ENCODE peak calls at places on chromosomes 13 and 19, in eight cellular contexts. One of them, this sample, is unnamed.

GRCh38 chr19:44598880-44599279 is 14.5 kb upstream of the IGSF23 start:
- DNase-seq in activated CD8-positive, alpha-beta T cell treated with anti-CD3 and anti-CD28 coated beads for 36 hours: no peak
- DNase-seq in neural progenitor cell: no peak
- DNase-seq in fibroblast of lung: no peak
- DNase-seq in BE2C: no peak
- DNase-seq in fibroblast of villous mesenchyme: no peak
- DNase-seq in cardiac fibroblast: no peak
- DNase-seq in B cell: no peak
- DNase-seq in this sample: no peak

GRCh38 chr19:17902701-17903100 is 30.1 kb upstream of the CCDC124 start:
- DNase-seq in activated CD8-positive, alpha-beta T cell treated with anti-CD3 and anti-CD28 coated beads for 36 hours: no peak
- DNase-seq in neural progenitor cell: no peak
- DNase-seq in fibroblast of lung: peak
- DNase-seq in BE2C: no peak
- DNase-seq in fibroblast of villous mesenchyme: peak
- DNase-seq in cardiac fibroblast: peak
- DNase-seq in B cell: no peak
- DNase-seq in this sample: peak

GRCh38 chr19:12629215-12629614 is 18.5 kb downstream of the ZNF791 start:
- DNase-seq in activated CD8-positive, alpha-beta T cell treated with anti-CD3 and anti-CD28 coated beads for 36 hours: no peak
- DNase-seq in neural progenitor cell: no peak
- DNase-seq in fibroblast of lung: no peak
- DNase-seq in BE2C: no peak
- DNase-seq in fibroblast of villous mesenchyme: no peak
- DNase-seq in cardiac fibroblast: no peak
- DNase-seq in B cell: no peak
- DNase-seq in this sample: no peak

GRCh38 chr19:23249911-23250649 is at the start of gene ZNF724:
- DNase-seq in activated CD8-positive, alpha-beta T cell treated with anti-CD3 and anti-CD28 coated beads for 36 hours: peak
- DNase-seq in neural progenitor cell: peak
- DNase-seq in fibroblast of lung: peak
- DNase-seq in BE2C: peak
- DNase-seq in fibroblast of villous mesenchyme: peak
- DNase-seq in cardiac fibroblast: peak
- DNase-seq in B cell: peak
- DNase-seq in this sample: peak

GRCh38 chr19:44747739-44748425 is 626 bp upstream of the BCL3 start:
- DNase-seq in activated CD8-positive, alpha-beta T cell treated with anti-CD3 and anti-CD28 coated beads for 36 hours: peak
- DNase-seq in neural progenitor cell: peak
- DNase-seq in fibroblast of lung: peak
- DNase-seq in BE2C: peak
- DNase-seq in fibroblast of villous mesenchyme: peak
- DNase-seq in cardiac fibroblast: peak
- DNase-seq in B cell: no peak
- DNase-seq in this sample: peak

GRCh38 chr13:75513271-75513670 is 24.4 kb downstream of the COMMD6 start:
- DNase-seq in activated CD8-positive, alpha-beta T cell treated with anti-CD3 and anti-CD28 coated beads for 36 hours: no peak
- DNase-seq in neural progenitor cell: no peak
- DNase-seq in fibroblast of lung: no peak
- DNase-seq in BE2C: no peak
- DNase-seq in fibroblast of villous mesenchyme: no peak
- DNase-seq in cardiac fibroblast: no peak
- DNase-seq in B cell: no peak
- DNase-seq in this sample: no peak

GRCh38 chr13:37669845-37670244 is 71.3 kb upstream of the POSTN start:
- DNase-seq in activated CD8-positive, alpha-beta T cell treated with anti-CD3 and anti-CD28 coated beads for 36 hours: no peak
- DNase-seq in neural progenitor cell: no peak
- DNase-seq in fibroblast of lung: no peak
- DNase-seq in BE2C: no peak
- DNase-seq in fibroblast of villous mesenchyme: no peak
- DNase-seq in cardiac fibroblast: no peak
- DNase-seq in B cell: no peak
- DNase-seq in this sample: no peak

GRCh38 chr19:1855040-1855827 is 7.0 kb upstream of the REXO1 start:
- DNase-seq in activated CD8-positive, alpha-beta T cell treated with anti-CD3 and anti-CD28 coated beads for 36 hours: peak
- DNase-seq in neural progenitor cell: peak
- DNase-seq in fibroblast of lung: peak
- DNase-seq in BE2C: peak
- DNase-seq in fibroblast of villous mesenchyme: peak
- DNase-seq in cardiac fibroblast: peak
- DNase-seq in B cell: peak
- DNase-seq in this sample: peak

GRCh38 chr19:54430306-54431254 is 15.3 kb downstream of the TTYH1 start:
- DNase-seq in activated CD8-positive, alpha-beta T cell treated with anti-CD3 and anti-CD28 coated beads for 36 hours: peak
- DNase-seq in neural progenitor cell: peak
- DNase-seq in fibroblast of lung: no peak
- DNase-seq in BE2C: peak
- DNase-seq in fibroblast of villous mesenchyme: peak
- DNase-seq in cardiac fibroblast: peak
- DNase-seq in B cell: no peak
- DNase-seq in this sample: peak

GRCh38 chr19:58545286-58546068 is 1.6 kb downstream of the TRIM28 start:
- DNase-seq in activated CD8-positive, alpha-beta T cell treated with anti-CD3 and anti-CD28 coated beads for 36 hours: no peak
- DNase-seq in neural progenitor cell: peak
- DNase-seq in fibroblast of lung: no peak
- DNase-seq in BE2C: no peak
- DNase-seq in fibroblast of villous mesenchyme: no peak
- DNase-seq in cardiac fibroblast: no peak
- DNase-seq in B cell: no peak
- DNase-seq in this sample: no peak

GRCh38 chr13:25632166-25632888 is 260.6 kb downstream of the ATP8A2 start:
- DNase-seq in activated CD8-positive, alpha-beta T cell treated with anti-CD3 and anti-CD28 coated beads for 36 hours: no peak
- DNase-seq in neural progenitor cell: peak
- DNase-seq in fibroblast of lung: no peak
- DNase-seq in BE2C: no peak
- DNase-seq in fibroblast of villous mesenchyme: no peak
- DNase-seq in cardiac fibroblast: no peak
- DNase-seq in B cell: no peak
- DNase-seq in this sample: no peak
- TF ChIP-seq CTCF in activated CD8-positive, alpha-beta T cell treated with anti-CD3 and anti-CD28 coated beads for 36 hours: no peak
- TF ChIP-seq CTCF in neural progenitor cell: no peak
- TF ChIP-seq CTCF in fibroblast of lung: no peak
- TF ChIP-seq CTCF in BE2C: no peak
- TF ChIP-seq CTCF in fibroblast of villous mesenchyme: no peak
- TF ChIP-seq CTCF in cardiac fibroblast: no peak
- TF ChIP-seq CTCF in B cell: no peak
- TF ChIP-seq CTCF in this sample: no peak

DNA sequence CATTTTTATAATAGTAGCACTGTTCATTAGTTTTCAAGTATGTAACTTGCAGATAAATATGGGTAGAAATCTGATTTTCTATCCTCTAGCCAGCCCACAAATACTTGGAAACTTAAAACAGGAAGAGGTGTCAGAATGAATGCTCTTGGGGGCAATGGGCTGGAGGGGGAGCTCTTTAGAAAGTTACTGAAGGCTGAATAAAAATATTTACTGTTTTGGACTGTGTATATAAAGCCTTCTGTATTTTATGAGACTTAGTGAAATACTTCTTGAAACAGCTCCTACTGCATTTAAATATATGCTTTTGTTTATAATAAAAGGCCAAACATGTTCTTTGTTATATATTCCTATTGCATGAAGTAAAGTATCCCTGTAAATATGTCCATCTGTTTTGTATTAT is 138.8 kb downstream of the RGCC start:
- DNase-seq in activated CD8-positive, alpha-beta T cell treated with anti-CD3 and anti-CD28 coated beads for 36 hours: no peak
- DNase-seq in neural progenitor cell: no peak
- DNase-seq in fibroblast of lung: peak
- DNase-seq in BE2C: no peak
- DNase-seq in fibroblast of villous mesenchyme: peak
- DNase-seq in cardiac fibroblast: peak
- DNase-seq in B cell: no peak
- DNase-seq in this sample: peak
- TF ChIP-seq CTCF in activated CD8-positive, alpha-beta T cell treated with anti-CD3 and anti-CD28 coated beads for 36 hours: no peak
- TF ChIP-seq CTCF in neural progenitor cell: no peak
- TF ChIP-seq CTCF in fibroblast of lung: no peak
- TF ChIP-seq CTCF in BE2C: no peak
- TF ChIP-seq CTCF in fibroblast of villous mesenchyme: no peak
- TF ChIP-seq CTCF in cardiac fibroblast: peak
- TF ChIP-seq CTCF in B cell: no peak
- TF ChIP-seq CTCF in this sample: peak

GRCh38 chr19:14096272-14096992 is 5.9 kb upstream of the SAMD1 start:
- DNase-seq in activated CD8-positive, alpha-beta T cell treated with anti-CD3 and anti-CD28 coated beads for 36 hours: no peak
- DNase-seq in neural progenitor cell: no peak
- DNase-seq in fibroblast of lung: no peak
- DNase-seq in BE2C: no peak
- DNase-seq in fibroblast of villous mesenchyme: no peak
- DNase-seq in cardiac fibroblast: no peak
- DNase-seq in B cell: no peak
- DNase-seq in this sample: no peak
- TF ChIP-seq CTCF in activated CD8-positive, alpha-beta T cell treated with anti-CD3 and anti-CD28 coated beads for 36 hours: no peak
- TF ChIP-seq CTCF in neural progenitor cell: no peak
- TF ChIP-seq CTCF in fibroblast of lung: no peak
- TF ChIP-seq CTCF in BE2C: peak
- TF ChIP-seq CTCF in fibroblast of villous mesenchyme: peak
- TF ChIP-seq CTCF in cardiac fibroblast: no peak
- TF ChIP-seq CTCF in B cell: no peak
- TF ChIP-seq CTCF in this sample: peak

DNA sequence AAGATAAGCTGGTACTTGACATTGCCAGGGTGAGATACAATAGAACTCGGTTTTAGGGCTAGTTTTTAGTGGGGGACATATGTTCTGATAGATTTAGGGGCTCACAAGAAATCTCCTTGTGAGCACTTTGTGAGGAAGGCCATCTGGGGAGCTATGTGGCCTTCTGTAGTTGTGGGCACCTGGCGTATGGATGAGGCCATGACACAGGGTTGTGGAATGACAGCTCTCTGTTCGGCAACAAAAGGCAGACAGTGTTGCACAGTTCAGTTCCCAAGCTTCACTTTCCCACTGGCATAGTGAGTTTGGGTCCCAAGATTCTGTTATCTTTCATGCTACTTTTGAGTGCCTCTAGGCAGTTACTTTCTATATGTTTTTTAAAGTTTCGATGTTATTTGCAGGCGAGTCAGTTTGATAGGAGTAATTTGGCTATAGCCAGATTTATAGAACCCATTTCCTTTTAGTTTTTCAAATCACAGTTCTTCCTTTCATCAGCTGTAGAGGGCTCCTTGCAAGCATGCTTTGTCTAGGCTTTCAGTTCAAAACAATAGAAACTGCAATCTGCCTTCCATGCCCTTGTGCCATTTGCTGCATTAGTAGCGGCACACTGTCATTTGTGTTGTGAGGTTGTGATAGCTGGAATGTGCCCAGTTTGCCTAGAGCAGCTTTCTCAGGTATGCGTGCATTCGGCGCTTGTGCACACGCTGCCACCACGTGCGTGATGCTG is 70.6 kb upstream of the TEX29 start:
- DNase-seq in activated CD8-positive, alpha-beta T cell treated with anti-CD3 and anti-CD28 coated beads for 36 hours: no peak
- DNase-seq in neural progenitor cell: peak
- DNase-seq in fibroblast of lung: peak
- DNase-seq in BE2C: no peak
- DNase-seq in fibroblast of villous mesenchyme: no peak
- DNase-seq in cardiac fibroblast: no peak
- DNase-seq in B cell: no peak
- DNase-seq in this sample: no peak
- TF ChIP-seq CTCF in activated CD8-positive, alpha-beta T cell treated with anti-CD3 and anti-CD28 coated beads for 36 hours: no peak
- TF ChIP-seq CTCF in neural progenitor cell: no peak
- TF ChIP-seq CTCF in fibroblast of lung: no peak
- TF ChIP-seq CTCF in BE2C: no peak
- TF ChIP-seq CTCF in fibroblast of villous mesenchyme: no peak
- TF ChIP-seq CTCF in cardiac fibroblast: no peak
- TF ChIP-seq CTCF in B cell: no peak
- TF ChIP-seq CTCF in this sample: no peak

DNA sequence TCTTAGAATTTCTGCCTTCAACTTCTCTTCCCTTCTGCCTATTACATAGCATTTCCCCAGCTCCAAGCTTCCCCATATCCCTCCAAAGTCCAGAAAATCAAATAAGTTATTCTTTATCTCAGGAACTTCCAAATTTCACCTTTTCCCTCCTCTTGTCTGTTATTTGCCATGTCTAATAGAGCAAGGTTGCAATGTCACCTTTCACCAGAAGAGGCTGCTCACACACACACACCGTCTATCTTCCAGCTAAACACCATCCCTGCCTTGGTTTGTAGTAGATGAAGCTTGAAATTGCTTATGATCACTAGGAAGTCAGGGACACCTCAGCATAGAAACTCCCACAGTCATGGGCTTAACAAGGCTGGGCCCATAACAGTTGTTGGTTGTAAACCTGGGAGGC is 48.4 kb downstream of the ZNRF4 start:
- DNase-seq in activated CD8-positive, alpha-beta T cell treated with anti-CD3 and anti-CD28 coated beads for 36 hours: no peak
- DNase-seq in neural progenitor cell: no peak
- DNase-seq in fibroblast of lung: no peak
- DNase-seq in BE2C: no peak
- DNase-seq in fibroblast of villous mesenchyme: no peak
- DNase-seq in cardiac fibroblast: no peak
- DNase-seq in B cell: no peak
- DNase-seq in this sample: peak
- TF ChIP-seq CTCF in activated CD8-positive, alpha-beta T cell treated with anti-CD3 and anti-CD28 coated beads for 36 hours: peak
- TF ChIP-seq CTCF in neural progenitor cell: peak
- TF ChIP-seq CTCF in fibroblast of lung: no peak
- TF ChIP-seq CTCF in BE2C: peak
- TF ChIP-seq CTCF in fibroblast of villous mesenchyme: no peak
- TF ChIP-seq CTCF in cardiac fibroblast: peak
- TF ChIP-seq CTCF in B cell: no peak
- TF ChIP-seq CTCF in this sample: peak